ENCODE peak calls at places on chromosome 14, in six cellular contexts. One of them, this sample, is unnamed.

GRCh38 chr14:76726551-76726961 is 34.7 kb upstream of the VASH1 start:
- DNase-seq in KBM-7: no peak
- DNase-seq in T-helper 2 cell: no peak
- DNase-seq in GM12865: no peak
- DNase-seq in hepatocyte: no peak
- DNase-seq in NCI-H1694: peak
- DNase-seq in this sample: no peak

GRCh38 chr14:42884100-42884499 is 1277.4 kb downstream of the LRFN5 start:
- DNase-seq in KBM-7: peak
- DNase-seq in T-helper 2 cell: no peak
- DNase-seq in GM12865: no peak
- DNase-seq in hepatocyte: peak
- DNase-seq in NCI-H1694: no peak
- DNase-seq in this sample: no peak

GRCh38 chr14:105980224-105980623 is 453.8 kb downstream of the TMEM121 start:
- DNase-seq in KBM-7: no peak
- DNase-seq in T-helper 2 cell: no peak
- DNase-seq in GM12865: no peak
- DNase-seq in hepatocyte: no peak
- DNase-seq in NCI-H1694: peak
- DNase-seq in this sample: no peak

GRCh38 chr14:32087173-32087861 is 10.2 kb downstream of the ARHGAP5 start:
- DNase-seq in KBM-7: no peak
- DNase-seq in T-helper 2 cell: no peak
- DNase-seq in GM12865: no peak
- DNase-seq in hepatocyte: peak
- DNase-seq in NCI-H1694: no peak
- DNase-seq in this sample: no peak

GRCh38 chr14:86788229-86788628 is 1204.8 kb downstream of the GALC start:
- DNase-seq in KBM-7: no peak
- DNase-seq in T-helper 2 cell: no peak
- DNase-seq in GM12865: no peak
- DNase-seq in hepatocyte: no peak
- DNase-seq in NCI-H1694: no peak
- DNase-seq in this sample: no peak

GRCh38 chr14:100081997-100082625 is 16.9 kb downstream of the EVL start:
- DNase-seq in KBM-7: no peak
- DNase-seq in T-helper 2 cell: no peak
- DNase-seq in GM12865: no peak
- DNase-seq in hepatocyte: no peak
- DNase-seq in NCI-H1694: no peak
- DNase-seq in this sample: no peak

GRCh38 chr14:69636718-69637480 is 25.5 kb downstream of the SUSD6 start:
- DNase-seq in KBM-7: no peak
- DNase-seq in T-helper 2 cell: no peak
- DNase-seq in GM12865: no peak
- DNase-seq in hepatocyte: no peak
- DNase-seq in NCI-H1694: no peak
- DNase-seq in this sample: no peak

GRCh38 chr14:56715938-56716337 is 94.3 kb downstream of the OTX2 start:
- DNase-seq in KBM-7: no peak
- DNase-seq in T-helper 2 cell: no peak
- DNase-seq in GM12865: no peak
- DNase-seq in hepatocyte: no peak
- DNase-seq in NCI-H1694: no peak
- DNase-seq in this sample: no peak

GRCh38 chr14:68463299-68463698 is 329.6 kb downstream of the ZFP36L1 start:
- DNase-seq in KBM-7: no peak
- DNase-seq in T-helper 2 cell: no peak
- DNase-seq in GM12865: no peak
- DNase-seq in hepatocyte: no peak
- DNase-seq in NCI-H1694: no peak
- DNase-seq in this sample: no peak

GRCh38 chr14:77041837-77042557 is 13.5 kb upstream of the IRF2BPL start:
- DNase-seq in KBM-7: peak
- DNase-seq in T-helper 2 cell: no peak
- DNase-seq in GM12865: peak
- DNase-seq in hepatocyte: peak
- DNase-seq in NCI-H1694: peak
- DNase-seq in this sample: no peak

GRCh38 chr14:93959239-93960107 is 16.9 kb downstream of the ASB2 start:
- DNase-seq in KBM-7: peak
- DNase-seq in T-helper 2 cell: peak
- DNase-seq in GM12865: peak
- DNase-seq in hepatocyte: peak
- DNase-seq in NCI-H1694: no peak
- DNase-seq in this sample: peak

This sample was measured in lower lobe of right lung.